ENCODE peak calls at places on chromosomes 3 and 15, in six cellular contexts. D is heart right ventricle, N is astrocyte, Q is bronchial epithelial cell, U is MM.1S, Y is ovary. E is an unnamed sample.

GRCh38 chr3:118705827-118706226 is 328.8 kb downstream of the IGSF11 start:
- DNase-seq in U (no peak), N (no peak), Q (no peak), Y (no peak), D (no peak), E (no peak)

GRCh38 chr3:12148183-12148940 is 10.3 kb downstream of the TIMP4 start:
- DNase-seq in D (peak), N (no peak), Y (no peak), Q (no peak), U (no peak), E (no peak)

GRCh38 chr15:77354064-77354463 is 65.8 kb downstream of the PEAK1 start:
- DNase-seq in Q (peak), Y (no peak), N (no peak), U (no peak), D (no peak), E (no peak)

GRCh38 chr3:59710556-59710953 is 660.7 kb upstream of the CFAP20DC start:
- DNase-seq in Q (no peak), U (no peak), Y (no peak), N (no peak), D (no peak), E (no peak)

GRCh38 chr3:153284282-153284938 is 122.4 kb downstream of the RAP2B start:
- DNase-seq in U (no peak), N (peak), D (peak), Y (peak), Q (peak), E (no peak)

GRCh38 chr3:101928890-101929289 is 79.6 kb downstream of the NFKBIZ start:
- DNase-seq in Y (no peak), U (no peak), N (peak), Q (peak), D (no peak), E (no peak)

GRCh38 chr15:47817825-47818681 is 100.7 kb downstream of the SEMA6D start:
- DNase-seq in N (no peak), Q (no peak), U (no peak), Y (no peak), D (no peak), E (no peak)

GRCh38 chr3:138195491-138195890 is 8.4 kb downstream of the ARMC8 start:
- DNase-seq in N (no peak), Y (no peak), U (no peak), D (no peak), Q (no peak), E (no peak)

GRCh38 chr15:40594429-40594836 is 384 bp downstream of the KNL1 start:
- DNase-seq in Y (no peak), Q (peak), D (peak), N (peak), U (peak), E (no peak)

GRCh38 chr3:169657351-169658124 is 6.0 kb downstream of the MECOM start:
- DNase-seq in Y (no peak), N (no peak), D (no peak), Q (peak), U (no peak), E (no peak)

GRCh38 chr15:32855942-32856341 is 138.1 kb downstream of the GREM1 start:
- DNase-seq in U (no peak), Q (peak), N (peak), Y (no peak), D (peak), E (no peak)

GRCh38 chr3:58004972-58005371 is 3.2 kb upstream of the FLNB start:
- DNase-seq in D (no peak), N (peak), Q (peak), Y (no peak), U (no peak), E (no peak)

GRCh38 chr3:57872606-57873005 is 116.5 kb downstream of the SLMAP start:
- DNase-seq in Q (no peak), N (peak), U (no peak), Y (no peak), D (no peak), E (no peak)

GRCh38 chr3:58342676-58343075 is 10.0 kb downstream of the PXK start:
- DNase-seq in D (no peak), Q (no peak), U (no peak), N (no peak), Y (no peak), E (no peak)

GRCh38 chr15:40405501-40406381 is at the start of gene IVD:
- DNase-seq in N (peak), D (peak), U (peak), Q (peak), Y (peak), E (peak)

GRCh38 chr3:86774082-86774691 is 216.8 kb downstream of the VGLL3 start:
- DNase-seq in U (peak), Q (peak), N (peak), D (no peak), Y (no peak), E (no peak)

GRCh38 chr3:119776304-119776703 is 5.6 kb upstream of the NR1I2 start:
- DNase-seq in U (no peak), Q (no peak), Y (no peak), D (no peak), N (no peak), E (no peak)

GRCh38 chr15:74828835-74829234 is 2.4 kb downstream of the CPLX3 start:
- DNase-seq in Y (no peak), D (no peak), U (no peak), N (no peak), Q (no peak), E (no peak)

DNA sequence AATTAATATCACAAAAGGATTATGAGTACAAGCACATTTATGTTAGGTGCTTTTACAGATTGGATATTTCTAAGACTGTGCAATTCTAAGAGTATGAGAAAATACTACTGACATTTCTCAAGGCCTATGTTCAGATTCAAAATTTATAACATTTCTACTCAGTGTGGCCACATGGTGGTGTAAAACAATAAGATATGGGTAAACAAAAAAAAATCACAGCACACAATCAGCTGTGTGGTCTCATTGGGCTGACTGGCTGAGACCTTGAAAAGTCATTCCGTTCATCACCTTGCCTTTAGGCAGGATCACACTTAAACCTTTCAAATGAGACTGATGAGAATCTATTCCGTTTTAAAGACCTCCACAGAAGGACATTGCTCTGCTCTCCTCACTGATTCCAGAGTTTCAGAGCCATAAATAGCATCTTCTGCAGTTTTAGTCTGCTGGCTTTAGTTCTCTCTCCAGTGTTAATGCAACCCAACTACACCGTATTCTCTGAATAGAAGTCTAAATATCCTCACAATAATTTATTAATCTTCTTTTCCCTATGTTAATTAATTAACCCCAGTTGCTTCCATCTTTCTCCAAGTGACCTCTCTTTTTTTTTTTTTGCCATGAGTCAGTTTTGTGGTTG is 158.2 kb downstream of the SPATA16 start:
- DNase-seq in U (no peak), Y (no peak), D (no peak), N (no peak), Q (no peak), E (no peak)
- H3K4me3 ChIP-seq in U (no peak), Y (no peak), D (no peak), N (no peak), Q (no peak), E (no peak)

DNA sequence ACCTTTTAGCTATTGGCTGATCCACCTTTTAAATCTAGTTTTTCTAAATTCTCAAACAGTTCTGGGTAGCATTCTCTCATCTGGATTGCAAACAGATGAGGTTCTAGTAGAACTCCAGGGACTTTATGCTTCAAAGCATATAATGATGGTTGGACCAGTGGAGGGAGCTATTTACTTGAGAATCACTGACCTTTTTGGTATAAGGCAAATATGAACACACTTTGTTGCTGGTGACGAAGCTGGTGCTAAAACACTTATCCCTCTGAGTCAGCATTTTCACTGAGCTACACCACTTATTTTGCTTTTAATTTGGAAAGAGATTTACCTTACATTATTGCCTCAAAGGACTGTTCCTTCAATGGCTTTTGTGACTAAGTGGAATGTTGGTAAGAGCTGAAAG is 58.6 kb upstream of the SLITRK3 start:
- DNase-seq in U (peak), Q (peak), Y (no peak), D (no peak), N (peak), E (no peak)
- TF ChIP-seq CTCF in U (peak), Q (peak), Y (no peak), D (peak), N (peak), E (no peak)

GRCh38 chr3:156547637-156548036 is 7.3 kb downstream of the SSR3 start:
- DNase-seq in D (no peak), Q (peak), N (peak), U (no peak), Y (no peak), E (no peak)

GRCh38 chr3:156552973-156553372 is 1.9 kb downstream of the SSR3 start:
- DNase-seq in U (no peak), D (no peak), Y (no peak), N (no peak), Q (no peak), E (no peak)

GRCh38 chr3:156551746-156552145 is 3.2 kb downstream of the SSR3 start:
- DNase-seq in N (peak), U (no peak), Y (no peak), D (no peak), Q (peak), E (no peak)

GRCh38 chr3:156551261-156551660 is 3.7 kb downstream of the SSR3 start:
- DNase-seq in U (no peak), N (peak), D (no peak), Y (no peak), Q (no peak), E (no peak)

GRCh38 chr3:156548041-156548687 is 6.8 kb downstream of the SSR3 start:
- DNase-seq in U (no peak), Q (no peak), D (no peak), N (no peak), Y (no peak), E (no peak)
- H3K4me3 ChIP-seq in U (no peak), Q (no peak), D (no peak), N (no peak), Y (no peak), E (no peak)

DNA sequence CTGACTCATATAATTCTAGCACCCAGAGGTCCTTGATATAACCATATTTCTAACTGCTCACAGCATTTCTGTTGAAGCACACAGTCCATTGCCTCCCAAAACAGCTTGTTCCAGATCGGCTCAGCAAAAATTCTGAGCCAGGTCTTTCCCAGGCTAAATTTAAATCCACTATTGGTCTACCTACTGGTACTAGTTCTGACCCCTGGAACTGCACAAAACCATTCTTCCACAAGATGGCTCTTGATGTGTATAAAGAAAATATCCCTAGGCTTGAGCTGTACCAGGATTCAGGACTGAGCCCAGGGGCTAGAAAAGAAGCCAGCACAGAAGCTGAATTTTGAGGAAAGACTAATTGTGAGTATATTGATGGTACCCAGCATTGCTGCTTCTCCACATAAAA is 75.4 kb upstream of the ABHD17C start:
- DNase-seq in U (no peak), Q (no peak), D (no peak), Y (no peak), N (no peak), E (no peak)
- TF ChIP-seq CTCF in U (peak), Q (peak), D (peak), Y (no peak), N (no peak), E (no peak)

GRCh38 chr3:127547761-127548605 is 42.5 kb downstream of the TPRA1 start:
- DNase-seq in U (peak), Y (peak), D (peak), Q (peak), N (peak), E (no peak)
- H3K4me3 ChIP-seq in U (peak), Y (peak), D (peak), Q (peak), N (peak), E (peak)

DNA sequence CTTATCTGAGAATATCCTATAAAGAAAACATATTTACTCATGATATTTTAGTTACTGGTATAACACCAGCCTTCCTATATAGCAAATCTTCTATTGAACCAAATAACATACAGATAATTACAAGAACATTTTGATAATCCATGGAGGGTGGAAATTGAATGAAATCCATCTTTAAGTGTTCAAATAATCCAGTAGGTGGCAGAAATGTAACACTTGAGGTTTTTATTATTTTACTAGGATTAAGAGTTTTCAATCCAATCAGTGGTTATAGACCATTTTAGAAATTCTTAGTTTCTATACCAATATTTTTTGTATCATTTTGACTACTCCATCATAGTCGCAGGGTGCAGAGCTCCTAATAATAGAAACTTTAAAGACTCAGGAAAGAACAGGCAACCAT is 101.9 kb upstream of the KCNH8 start:
- DNase-seq in Y (no peak), U (peak), D (no peak), Q (no peak), N (no peak), E (no peak)
- TF ChIP-seq CTCF in Y (no peak), U (peak), D (peak), Q (no peak), N (no peak), E (no peak)

GRCh38 chr3:42177801-42178150 is 86.6 kb downstream of the TRAK1 start:
- DNase-seq in N (no peak), U (no peak), D (no peak), Y (no peak), Q (no peak), E (no peak)

GRCh38 chr3:42177068-42177800 is 86.1 kb downstream of the TRAK1 start:
- DNase-seq in U (no peak), Y (no peak), Q (no peak), N (no peak), D (no peak), E (no peak)

GRCh38 chr3:42176635-42177034 is 85.5 kb downstream of the TRAK1 start:
- DNase-seq in U (no peak), Q (no peak), Y (no peak), N (no peak), D (no peak), E (no peak)

GRCh38 chr3:42180901-42181300 is 85.1 kb downstream of the CCK start:
- DNase-seq in Y (no peak), U (no peak), Q (no peak), N (no peak), D (no peak), E (no peak)

GRCh38 chr3:42179110-42179725 is 86.8 kb downstream of the CCK start:
- DNase-seq in Q (peak), U (no peak), N (peak), Y (peak), D (no peak), E (no peak)
- H3K4me3 ChIP-seq in Q (no peak), U (no peak), N (no peak), Y (no peak), D (no peak), E (no peak)

GRCh38 chr3:107794664-107795443 is 272.1 kb downstream of the BBX start:
- DNase-seq in D (no peak), Y (peak), U (no peak), N (no peak), Q (no peak), E (no peak)
- TF ChIP-seq CTCF in D (peak), Y (no peak), U (no peak), N (peak), Q (no peak), E (peak)

DNA sequence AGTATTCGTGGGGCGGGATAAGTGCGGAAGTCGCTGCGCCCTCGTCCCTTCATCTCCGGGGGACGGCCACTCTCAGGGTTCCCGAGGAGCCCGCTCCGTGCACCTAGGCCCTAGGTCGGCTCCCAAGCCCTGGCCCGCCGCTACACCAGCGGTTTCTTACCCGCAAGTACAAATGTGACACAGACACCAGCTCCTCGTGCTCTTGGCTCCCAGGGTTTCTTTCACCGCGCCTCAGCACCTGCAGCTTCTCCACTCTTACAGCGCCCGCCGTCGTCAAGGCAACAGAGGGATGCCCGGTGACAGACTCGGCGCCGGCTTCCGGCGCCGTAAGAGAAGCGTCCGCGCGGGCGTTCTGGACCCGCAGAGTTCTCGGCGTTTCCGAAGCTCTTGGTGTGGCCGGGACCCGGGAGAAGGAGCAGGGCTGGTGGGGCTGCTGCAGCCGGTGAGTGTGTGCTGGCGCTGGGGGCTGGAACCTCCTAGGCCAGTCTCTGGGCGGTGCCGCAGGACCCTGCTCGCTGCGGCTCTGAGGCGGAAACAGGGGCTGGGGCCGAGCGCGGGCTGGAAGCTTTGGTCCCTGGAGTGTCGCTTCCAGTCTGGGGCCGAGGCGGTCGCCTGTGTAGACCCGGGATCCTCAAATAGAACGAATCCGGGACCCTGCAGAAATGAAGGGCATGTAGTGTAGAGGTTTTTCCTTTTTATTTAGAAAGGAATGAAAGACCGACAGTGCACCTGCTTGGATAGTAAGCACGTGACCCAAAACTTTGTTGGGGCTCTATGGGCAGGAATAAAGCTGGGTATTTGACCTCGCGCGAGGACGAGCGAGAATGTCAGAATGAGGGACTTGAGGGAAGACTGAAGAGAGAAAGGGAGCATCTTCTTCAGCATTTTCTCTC is 155.4 kb upstream of the GOLGA6L4 start:
- DNase-seq in Q (peak), Y (peak), D (peak), N (peak), U (peak), E (no peak)
- H3K4me3 ChIP-seq in Q (peak), Y (peak), D (peak), N (peak), U (peak), E (peak)

DNA sequence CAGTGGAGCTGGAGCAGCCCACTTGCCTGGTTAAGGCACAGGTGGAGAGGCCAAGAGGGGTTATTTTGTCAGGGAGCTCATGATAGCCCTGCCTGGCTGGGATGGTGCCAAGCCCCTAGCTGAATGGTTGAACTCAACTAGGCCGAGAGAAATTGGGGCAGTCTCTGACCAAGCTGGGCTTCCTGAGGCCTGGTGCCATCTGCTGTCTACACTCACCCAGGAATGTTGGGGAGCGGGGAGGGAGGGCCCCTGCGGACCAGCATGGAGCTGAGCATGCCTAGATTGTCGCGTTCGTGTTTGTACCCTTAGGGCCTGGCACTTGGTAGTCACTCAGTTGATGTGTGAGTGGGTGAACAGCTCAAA is 1.2 kb downstream of the BRPF1 start:
- DNase-seq in N (no peak), U (no peak), Q (no peak), D (no peak), Y (no peak), E (no peak)
- TF ChIP-seq CTCF in N (no peak), U (no peak), Q (peak), D (no peak), Y (no peak), E (no peak)